ENCODE peak calls at places on chromosome 3, in nine cellular contexts. P is heart left ventricle; J is activated CD8-positive, alpha-beta T cell treated with anti-CD3 and anti-CD28 coated beads for 36 hours; Q is Peyer's patch; O is AG09319; M is tibial nerve; C is breast epithelium; L is HFF-Myc; K is cardiac fibroblast. G is an unnamed sample.

GRCh38 chr3:177860236-177860635 is 663.0 kb upstream of the TBL1XR1 start:
- DNase-seq in P (no peak), J (no peak), Q (no peak), O (no peak), M (no peak), C (no peak), L (no peak), K (no peak), G (no peak)

GRCh38 chr3:195209083-195209835 is 61.7 kb downstream of the XXYLT1 start:
- DNase-seq in P (no peak), J (no peak), Q (no peak), O (no peak), M (no peak), C (no peak), L (no peak), K (no peak), G (no peak)

GRCh38 chr3:156614642-156615511 is 59.5 kb upstream of the TIPARP start:
- DNase-seq in P (no peak), J (no peak), Q (no peak), O (no peak), M (no peak), C (no peak), L (no peak), K (peak), G (no peak)

GRCh38 chr3:9028134-9028533 is 64.9 kb upstream of the RAD18 start:
- DNase-seq in P (peak), J (no peak), Q (peak), O (no peak), M (peak), C (peak), L (peak), K (peak), G (no peak)

GRCh38 chr3:19474169-19474568 is 325.9 kb downstream of the KCNH8 start:
- DNase-seq in P (no peak), J (no peak), Q (no peak), O (no peak), M (no peak), C (no peak), L (no peak), K (no peak), G (no peak)

GRCh38 chr3:179613807-179614206 is 9.2 kb downstream of the NDUFB5 start:
- DNase-seq in P (no peak), J (no peak), Q (no peak), O (no peak), M (no peak), C (no peak), L (no peak), K (peak), G (peak)

GRCh38 chr3:14319654-14320182 is 82.7 kb upstream of the SLC6A6 start:
- DNase-seq in P (no peak), J (peak), Q (peak), O (peak), M (no peak), C (no peak), L (peak), K (peak), G (no peak)

GRCh38 chr3:126407412-126408044 is 12.8 kb downstream of the CFAP100 start:
- DNase-seq in P (no peak), J (no peak), Q (no peak), O (no peak), M (no peak), C (no peak), L (no peak), K (no peak), G (no peak)

GRCh38 chr3:71456826-71457225 is 126.7 kb downstream of the FOXP1 start:
- DNase-seq in P (no peak), J (no peak), Q (no peak), O (no peak), M (no peak), C (no peak), L (no peak), K (no peak), G (no peak)

GRCh38 chr3:71453822-71454512 is 129.6 kb downstream of the FOXP1 start:
- DNase-seq in P (no peak), J (no peak), Q (no peak), O (no peak), M (no peak), C (no peak), L (no peak), K (no peak), G (no peak)

GRCh38 chr3:71458895-71459294 is 124.6 kb downstream of the FOXP1 start:
- DNase-seq in P (no peak), J (no peak), Q (no peak), O (no peak), M (no peak), C (no peak), L (no peak), K (no peak), G (no peak)

GRCh38 chr3:71454513-71455423 is 128.8 kb downstream of the FOXP1 start:
- DNase-seq in P (no peak), J (peak), Q (peak), O (no peak), M (no peak), C (no peak), L (no peak), K (no peak), G (no peak)

GRCh38 chr3:71456155-71456554 is 127.4 kb downstream of the FOXP1 start:
- DNase-seq in P (no peak), J (peak), Q (no peak), O (no peak), M (no peak), C (no peak), L (no peak), K (no peak), G (no peak)
- TF ChIP-seq CTCF in P (no peak), J (peak), Q (peak), O (peak), M (no peak), C (no peak), L (no peak), K (no peak), G (peak)

GRCh38 chr3:66502981-66503380 is 2.2 kb upstream of the LRIG1 start:
- DNase-seq in P (no peak), J (no peak), Q (no peak), O (no peak), M (no peak), C (no peak), L (no peak), K (no peak), G (no peak)

GRCh38 chr3:66500575-66501482 is at the start of gene LRIG1:
- DNase-seq in P (peak), J (peak), Q (peak), O (peak), M (peak), C (peak), L (peak), K (peak), G (peak)

GRCh38 chr3:66499881-66500574 is 794 bp downstream of the LRIG1 start:
- DNase-seq in P (peak), J (peak), Q (peak), O (no peak), M (no peak), C (no peak), L (no peak), K (peak), G (no peak)

GRCh38 chr3:66502267-66502874 is 1.5 kb upstream of the LRIG1 start:
- DNase-seq in P (no peak), J (no peak), Q (no peak), O (no peak), M (no peak), C (no peak), L (no peak), K (no peak), G (no peak)

DNA sequence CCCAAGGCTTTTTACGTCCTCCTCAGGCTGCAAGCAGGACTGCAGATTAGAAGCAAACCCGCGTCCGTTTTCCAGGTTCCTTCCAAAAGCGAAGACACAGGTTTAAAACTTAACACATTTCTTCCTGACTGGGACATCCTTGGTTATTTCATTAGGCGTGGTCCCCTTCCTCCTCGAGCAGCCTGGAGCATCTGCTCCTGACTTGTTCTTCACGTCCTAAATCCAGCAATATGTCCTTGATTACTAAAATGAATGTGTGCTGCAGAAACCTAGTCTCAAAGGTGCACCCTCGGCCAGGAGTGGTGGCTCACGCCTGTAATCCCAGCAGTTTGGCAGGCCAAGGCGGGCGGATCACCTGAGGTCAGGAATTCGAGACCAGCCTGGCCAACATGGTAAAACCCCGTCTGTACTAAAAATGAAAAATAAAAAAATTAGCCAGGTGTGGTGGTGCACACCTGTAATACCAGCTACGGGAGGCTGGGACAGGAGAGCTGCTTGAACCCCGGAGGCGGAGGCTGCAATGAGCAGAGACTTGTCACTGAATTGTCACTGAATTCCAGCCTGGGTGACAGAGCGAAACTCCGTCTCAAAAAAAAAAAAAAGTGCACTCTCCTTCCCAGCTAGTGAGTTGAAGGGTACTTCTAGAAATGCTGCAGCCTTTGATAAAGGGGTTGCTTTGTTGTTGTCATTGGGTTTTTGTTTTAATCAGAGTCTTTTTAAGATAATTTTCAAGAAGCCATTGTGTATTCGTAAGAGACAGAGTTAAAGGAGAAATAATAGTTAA is 853 bp upstream of the LRIG1 start:
- DNase-seq in P (no peak), J (no peak), Q (no peak), O (no peak), M (no peak), C (no peak), L (no peak), K (no peak), G (no peak)
- TF ChIP-seq CTCF in P (no peak), J (peak), Q (no peak), O (peak), M (no peak), C (no peak), L (no peak), K (peak), G (peak)

GRCh38 chr3:171951597-171951996 is 87.8 kb upstream of the FNDC3B start:
- DNase-seq in P (no peak), J (no peak), Q (no peak), O (no peak), M (no peak), C (no peak), L (no peak), K (no peak), G (no peak)
- TF ChIP-seq CTCF in P (no peak), J (no peak), Q (no peak), O (no peak), M (no peak), C (no peak), L (no peak), K (no peak), G (no peak)

GRCh38 chr3:48240711-48241491 is at the start of gene ZNF589:
- DNase-seq in P (peak), J (peak), Q (peak), O (peak), M (peak), C (peak), L (peak), K (peak), G (peak)
- TF ChIP-seq CTCF in P (peak), J (peak), Q (peak), O (peak), M (peak), C (no peak), L (no peak), K (peak), G (peak)

GRCh38 chr3:30492581-30493192 is 113.7 kb upstream of the TGFBR2 start:
- DNase-seq in P (no peak), J (no peak), Q (no peak), O (no peak), M (no peak), C (no peak), L (no peak), K (peak), G (no peak)

GRCh38 chr3:30493912-30494311 is 112.5 kb upstream of the TGFBR2 start:
- DNase-seq in P (no peak), J (no peak), Q (no peak), O (peak), M (no peak), C (no peak), L (no peak), K (peak), G (no peak)

GRCh38 chr3:30486386-30486785 is 120.0 kb upstream of the TGFBR2 start:
- DNase-seq in P (no peak), J (no peak), Q (no peak), O (no peak), M (no peak), C (no peak), L (no peak), K (no peak), G (no peak)

DNA sequence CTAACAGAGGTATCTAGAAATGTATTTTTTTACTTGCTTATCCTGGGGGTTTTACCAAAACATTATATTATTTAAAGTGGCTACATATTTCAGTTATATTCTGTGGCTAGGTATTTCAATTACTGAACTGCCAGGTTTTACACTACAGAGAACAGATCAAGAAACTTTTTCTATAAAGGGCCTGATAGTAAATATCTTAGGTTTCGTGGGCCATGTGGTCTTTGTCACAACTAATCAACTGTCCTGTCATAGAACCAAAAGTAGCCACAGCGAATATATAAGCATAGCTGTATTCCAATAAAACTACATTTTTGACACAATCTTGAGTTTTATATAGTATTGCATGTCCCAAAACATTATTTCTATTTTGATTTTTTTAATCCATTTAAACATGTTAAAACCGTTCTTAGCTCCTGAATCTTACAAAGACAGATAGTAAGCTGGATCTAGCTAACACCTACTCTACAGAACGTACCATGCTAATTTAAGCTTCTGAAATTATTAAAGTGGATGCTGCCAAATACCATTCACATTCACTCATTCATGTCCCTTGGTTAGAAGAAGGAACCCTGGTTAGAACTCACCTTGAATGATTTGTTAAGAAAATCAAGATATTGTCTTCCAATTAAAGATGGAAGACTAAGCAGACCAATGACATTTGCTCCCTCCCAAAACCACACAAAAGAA is 118.2 kb upstream of the TGFBR2 start:
- DNase-seq in P (no peak), J (no peak), Q (no peak), O (no peak), M (no peak), C (no peak), L (no peak), K (no peak), G (no peak)
- TF ChIP-seq CTCF in P (no peak), J (no peak), Q (no peak), O (no peak), M (no peak), C (no peak), L (no peak), K (no peak), G (no peak)

DNA sequence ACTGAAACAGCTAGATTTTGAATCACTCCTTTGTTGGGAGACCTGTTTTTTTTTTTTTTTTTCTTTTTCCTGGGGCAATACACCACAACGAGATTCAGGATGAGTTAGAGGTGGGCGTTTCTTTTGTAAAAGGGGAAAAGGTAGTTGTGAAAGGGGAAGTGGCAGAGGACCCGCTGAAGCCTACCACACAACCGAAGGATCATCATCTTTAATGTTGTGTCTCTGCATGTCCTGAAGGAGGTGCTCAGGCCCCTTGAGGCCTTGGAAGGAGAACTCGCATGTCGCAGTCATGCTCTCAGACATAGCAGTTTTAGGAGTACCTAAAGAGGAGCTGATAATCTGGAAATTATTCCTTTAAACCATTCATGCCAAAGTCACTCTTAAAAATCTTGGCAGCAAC is 137.9 kb upstream of the LRIG1 start:
- DNase-seq in P (no peak), J (no peak), Q (no peak), O (no peak), M (no peak), C (no peak), L (no peak), K (no peak), G (no peak)
- TF ChIP-seq CTCF in P (no peak), J (no peak), Q (no peak), O (no peak), M (no peak), C (no peak), L (peak), K (no peak), G (no peak)

G was measured in BJ.